ENCODE peak calls at places on chromosomes 1 and 21, in ten cellular contexts. Q is adrenal gland, U is lung, M is HFF-Myc, T is psoas muscle, V is A673, R is WTC11, N is A549, Z is tibial artery, E is GM20000. G is an unnamed sample.

GRCh38 chr1:198794498-198794897 is 155.7 kb downstream of the PTPRC start:
- DNase-seq in R (no peak), U (no peak), Q (no peak), Z (no peak), V (no peak), E (no peak), M (no peak), T (no peak), N (no peak), G (no peak)

GRCh38 chr1:246492611-246493245 is 14.4 kb downstream of the SMYD3 start:
- DNase-seq in Q (peak), Z (no peak), U (peak), E (peak), R (peak), V (peak), T (peak), M (peak), N (peak), G (peak)

GRCh38 chr1:85894651-85895050 is 186.4 kb upstream of the ZNHIT6 start:
- DNase-seq in R (peak), T (no peak), N (peak), Q (no peak), E (peak), U (no peak), M (no peak), Z (no peak), V (peak), G (peak)

GRCh38 chr1:232036161-232036942 is 409.8 kb downstream of the DISC1 start:
- DNase-seq in V (no peak), U (no peak), N (no peak), E (no peak), M (no peak), T (no peak), R (no peak), Q (no peak), Z (no peak), G (no peak)

GRCh38 chr21:41236361-41236973 is 68.5 kb downstream of the BACE2 start:
- DNase-seq in V (no peak), U (no peak), T (no peak), E (no peak), Q (no peak), R (no peak), M (no peak), Z (peak), N (no peak), G (no peak)

GRCh38 chr21:25640671-25641292 is 1.7 kb downstream of the JAM2 start:
- DNase-seq in Q (no peak), T (no peak), R (no peak), E (no peak), N (no peak), U (no peak), V (no peak), M (no peak), Z (no peak), G (no peak)

GRCh38 chr1:154534263-154534844 is 24.1 kb downstream of the UBE2Q1 start:
- DNase-seq in N (peak), V (peak), T (no peak), E (peak), R (peak), U (no peak), Z (no peak), Q (no peak), M (no peak), G (peak)

GRCh38 chr1:171263915-171264314 is 15.6 kb downstream of the FMO1 start:
- DNase-seq in V (no peak), T (no peak), U (no peak), N (no peak), E (no peak), M (no peak), R (no peak), Z (no peak), Q (no peak), G (no peak)

GRCh38 chr1:220316291-220316690 is 44.0 kb upstream of the RAB3GAP2 start:
- DNase-seq in Q (no peak), E (no peak), M (no peak), Z (no peak), N (no peak), R (no peak), T (no peak), V (no peak), U (no peak), G (no peak)

GRCh38 chr1:202007703-202008489 is 2.5 kb upstream of the ELF3 start:
- DNase-seq in N (no peak), Z (no peak), Q (no peak), M (no peak), U (peak), V (no peak), T (no peak), E (no peak), R (peak), G (no peak)

GRCh38 chr1:245345191-245345884 is 190.6 kb downstream of the KIF26B start:
- DNase-seq in Q (no peak), Z (peak), E (no peak), R (peak), N (no peak), T (no peak), M (no peak), U (no peak), V (no peak), G (no peak)

GRCh38 chr1:223748773-223749733 is 36.7 kb downstream of the CAPN2 start:
- DNase-seq in M (no peak), Z (peak), E (peak), T (peak), R (peak), U (peak), V (peak), N (peak), Q (peak), G (peak)

GRCh38 chr21:42381347-42381984 is 14.4 kb downstream of the TMPRSS3 start:
- DNase-seq in M (no peak), R (peak), U (no peak), Z (no peak), N (peak), T (no peak), Q (peak), V (peak), E (no peak), G (no peak)

GRCh38 chr1:29893806-29894205 is 657.5 kb downstream of the PTPRU start:
- DNase-seq in Z (no peak), N (no peak), E (no peak), R (no peak), U (no peak), T (no peak), Q (no peak), V (no peak), M (no peak), G (no peak)

GRCh38 chr1:2334366-2334765 is 57.0 kb downstream of the MORN1 start:
- DNase-seq in M (no peak), V (no peak), T (no peak), Q (no peak), Z (no peak), R (no peak), N (no peak), U (no peak), E (no peak), G (no peak)

GRCh38 chr1:110857964-110858948 is 14.7 kb upstream of the CD53 start:
- DNase-seq in R (no peak), Q (no peak), Z (no peak), V (no peak), U (no peak), N (no peak), E (no peak), T (no peak), M (no peak), G (no peak)

GRCh38 chr1:115666702-115667101 is 24.9 kb downstream of the VANGL1 start:
- DNase-seq in E (no peak), R (no peak), T (peak), Z (peak), N (no peak), M (no peak), U (no peak), V (no peak), Q (no peak), G (no peak)

GRCh38 chr1:46603481-46603857 is 599 bp downstream of the MKNK1 start:
- DNase-seq in N (no peak), M (no peak), U (no peak), Q (no peak), E (no peak), T (no peak), Z (no peak), V (no peak), R (no peak), G (no peak)

GRCh38 chr21:15281714-15282113 is 216.9 kb upstream of the NRIP1 start:
- DNase-seq in T (no peak), R (no peak), Q (no peak), N (no peak), M (no peak), V (no peak), Z (no peak), U (no peak), E (no peak), G (no peak)

GRCh38 chr1:78231477-78231876 is 185.7 kb downstream of the GIPC2 start:
- DNase-seq in N (no peak), M (no peak), R (no peak), E (no peak), Q (no peak), Z (no peak), U (no peak), T (no peak), V (no peak), G (no peak)

GRCh38 chr1:28516518-28516956 is 10.7 kb downstream of the RCC1 start:
- DNase-seq in V (peak), M (no peak), T (no peak), E (no peak), U (no peak), Q (no peak), R (no peak), N (no peak), Z (no peak), G (no peak)

GRCh38 chr1:147565189-147565980 is 24.1 kb downstream of the BCL9 start:
- DNase-seq in Q (no peak), N (no peak), U (no peak), M (no peak), R (no peak), Z (no peak), E (no peak), T (no peak), V (no peak), G (no peak)

GRCh38 chr1:7470904-7471638 is 300.0 kb upstream of the VAMP3 start:
- DNase-seq in V (peak), N (peak), U (peak), M (peak), E (no peak), R (no peak), Z (peak), T (peak), Q (peak), G (no peak)

GRCh38 chr1:109556563-109556962 is 8.1 kb downstream of the GNAI3 start:
- DNase-seq in N (no peak), R (no peak), Z (no peak), Q (no peak), M (no peak), U (no peak), T (no peak), V (no peak), E (no peak), G (no peak)

GRCh38 chr1:176989023-176989422 is 175.5 kb downstream of the ASTN1 start:
- DNase-seq in V (no peak), M (no peak), U (no peak), T (no peak), Z (no peak), N (no peak), Q (no peak), R (no peak), E (no peak), G (no peak)

GRCh38 chr1:58879464-58879863 is 95.6 kb upstream of the JUN start:
- DNase-seq in T (no peak), Q (no peak), U (no peak), M (no peak), R (no peak), Z (no peak), E (no peak), N (no peak), V (no peak), G (no peak)

GRCh38 chr1:59431566-59432294 is 134.8 kb downstream of the FGGY start:
- DNase-seq in Q (no peak), R (no peak), Z (no peak), M (no peak), E (no peak), T (no peak), V (no peak), U (no peak), N (no peak), G (no peak)

GRCh38 chr1:226482975-226483660 is 65.4 kb upstream of the STUM start:
- DNase-seq in M (no peak), E (no peak), N (no peak), R (no peak), Q (no peak), U (no peak), Z (no peak), T (no peak), V (peak), G (no peak)

GRCh38 chr1:93346472-93346991 is 825 bp downstream of the DR1 start:
- DNase-seq in Z (no peak), U (no peak), T (no peak), V (peak), Q (peak), M (no peak), R (no peak), E (peak), N (no peak), G (no peak)

GRCh38 chr1:202085682-202086373 is 36.9 kb upstream of the GPR37L1 start:
- DNase-seq in U (no peak), T (no peak), V (no peak), M (no peak), R (peak), Q (no peak), Z (no peak), N (no peak), E (no peak), G (no peak)

GRCh38 chr1:74343191-74343590 is 108.0 kb downstream of the TNNI3K start:
- DNase-seq in E (no peak), Q (no peak), T (peak), V (peak), M (no peak), Z (no peak), R (peak), N (no peak), U (no peak), G (peak)

GRCh38 chr1:242876021-242876420 is 351.5 kb upstream of the PLD5 start:
- DNase-seq in R (no peak), Q (no peak), T (no peak), U (no peak), M (no peak), Z (no peak), V (no peak), N (peak), E (no peak), G (no peak)

GRCh38 chr1:209229494-209230059 is 353.9 kb upstream of the CAMK1G start:
- DNase-seq in M (no peak), E (no peak), N (no peak), R (no peak), V (no peak), Z (no peak), U (no peak), Q (no peak), T (no peak), G (no peak)

GRCh38 chr1:179142889-179143299 is 61.0 kb downstream of the TOR3A start:
- DNase-seq in E (no peak), Q (no peak), Z (no peak), R (no peak), T (no peak), U (no peak), M (peak), N (peak), V (peak), G (no peak)

GRCh38 chr1:99656701-99657100 is 10.8 kb downstream of the PALMD start:
- DNase-seq in Q (no peak), U (no peak), V (no peak), R (no peak), T (no peak), E (no peak), Z (no peak), M (no peak), N (no peak), G (no peak)

GRCh38 chr1:23799570-23800395 is 771 bp downstream of the GALE start:
- DNase-seq in Q (peak), T (peak), U (peak), E (peak), V (no peak), R (peak), Z (peak), N (peak), M (no peak), G (peak)
- TF ChIP-seq CTCF in Q (no peak), T (no peak), U (no peak), E (no peak), V (no peak), R (no peak), Z (no peak), N (no peak), M (no peak), G (no peak)

GRCh38 chr1:14945132-14946010 is 208.2 kb upstream of the TMEM51 start:
- DNase-seq in V (peak), Z (peak), E (no peak), N (no peak), U (peak), M (peak), T (no peak), R (peak), Q (peak), G (peak)

GRCh38 chr1:14946567-14947285 is 206.8 kb upstream of the TMEM51 start:
- DNase-seq in U (no peak), Q (no peak), M (no peak), E (no peak), R (no peak), T (no peak), Z (no peak), N (no peak), V (no peak), G (no peak)

GRCh38 chr1:14944471-14944981 is 209.0 kb upstream of the TMEM51 start:
- DNase-seq in U (no peak), N (no peak), Z (no peak), V (no peak), Q (no peak), R (no peak), M (no peak), T (peak), E (no peak), G (no peak)

GRCh38 chr1:14947421-14947820 is 206.1 kb upstream of the TMEM51 start:
- DNase-seq in R (no peak), Q (no peak), U (no peak), M (no peak), T (no peak), V (no peak), Z (no peak), E (no peak), N (no peak), G (no peak)

DNA sequence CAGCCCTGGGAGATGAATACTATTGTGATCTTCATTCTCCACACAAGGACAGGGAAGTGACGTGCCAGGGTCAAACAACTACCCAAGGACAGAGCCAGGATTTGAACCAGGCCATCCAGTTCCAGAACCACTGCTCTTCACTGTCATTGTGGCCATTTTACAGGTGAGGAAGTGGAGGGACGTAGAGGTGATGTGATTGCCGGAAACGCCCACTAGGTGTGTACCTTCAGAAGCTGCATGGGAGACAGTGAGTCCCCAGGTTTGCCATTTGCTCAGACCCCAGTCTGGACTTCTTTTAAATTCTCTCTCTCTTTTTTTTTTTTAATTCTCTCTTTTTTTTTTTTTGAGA is 207.6 kb upstream of the TMEM51 start:
- DNase-seq in U (no peak), Q (no peak), R (no peak), M (no peak), Z (no peak), T (no peak), V (no peak), N (no peak), E (no peak), G (no peak)
- TF ChIP-seq CTCF in U (no peak), Q (no peak), R (no peak), M (no peak), Z (no peak), T (no peak), V (no peak), N (no peak), E (no peak), G (no peak)

GRCh38 chr21:30710499-30710898 is 8.1 kb downstream of the KRTAP21-3 start:
- DNase-seq in T (no peak), N (no peak), U (no peak), E (no peak), M (no peak), Q (no peak), V (no peak), R (no peak), Z (no peak), G (no peak)

GRCh38 chr21:30714946-30715345 is 3.6 kb downstream of the KRTAP21-3 start:
- DNase-seq in T (no peak), Z (no peak), E (no peak), N (no peak), M (no peak), Q (no peak), V (no peak), U (no peak), R (no peak), G (no peak)

GRCh38 chr21:30717105-30717504 is 1.5 kb downstream of the KRTAP21-3 start:
- DNase-seq in N (no peak), Q (no peak), M (no peak), R (no peak), U (no peak), T (no peak), Z (no peak), E (no peak), V (no peak), G (no peak)

GRCh38 chr21:30713786-30714185 is 4.8 kb downstream of the KRTAP21-3 start:
- DNase-seq in Q (no peak), M (no peak), N (no peak), E (no peak), V (no peak), R (no peak), T (no peak), Z (no peak), U (no peak), G (no peak)

GRCh38 chr21:30714436-30714835 is 4.1 kb downstream of the KRTAP21-3 start:
- DNase-seq in Q (no peak), U (no peak), M (no peak), V (no peak), Z (no peak), T (no peak), E (no peak), N (no peak), R (no peak), G (no peak)
- TF ChIP-seq CTCF in Q (no peak), U (no peak), M (no peak), V (no peak), Z (no peak), T (no peak), E (no peak), N (no peak), R (no peak), G (no peak)

GRCh38 chr1:21537932-21538630 is 28.9 kb downstream of the ALPL start:
- DNase-seq in Q (peak), U (no peak), Z (no peak), E (no peak), R (no peak), T (no peak), N (no peak), M (no peak), V (no peak), G (no peak)

GRCh38 chr1:21541835-21542234 is 32.6 kb downstream of the ALPL start:
- DNase-seq in R (no peak), V (no peak), T (peak), E (no peak), M (no peak), U (no peak), N (no peak), Q (no peak), Z (no peak), G (no peak)

GRCh38 chr1:21541330-21541729 is 32.1 kb downstream of the ALPL start:
- DNase-seq in Q (no peak), V (no peak), M (no peak), T (no peak), R (no peak), N (no peak), U (no peak), E (no peak), Z (no peak), G (no peak)

GRCh38 chr1:21537511-21537931 is 28.3 kb downstream of the ALPL start:
- DNase-seq in Z (no peak), M (no peak), T (no peak), E (no peak), V (no peak), R (no peak), Q (peak), U (no peak), N (no peak), G (no peak)

GRCh38 chr1:21539933-21540332 is 30.7 kb downstream of the ALPL start:
- DNase-seq in R (peak), N (peak), Z (no peak), E (no peak), Q (peak), V (peak), T (no peak), U (no peak), M (no peak), G (peak)
- TF ChIP-seq CTCF in R (peak), N (no peak), Z (no peak), E (no peak), Q (peak), V (peak), T (no peak), U (no peak), M (peak), G (peak)